ENCODE peak calls at places on chromosomes 13 and 19, in four cellular contexts. P, L, T and G are unnamed samples.
A peak's percentile ranks its signal among the peaks of the same experiment; 100 is the strongest.

GRCh38 chr19:31279436-31279765 is 69.8 kb downstream of the TSHZ3 start:
- DNase-seq in P (no peak), L (no peak), T (no peak), G (no peak)

GRCh38 chr13:20197361-20197834 is 4.7 kb upstream of the GJB2 start:
- DNase-seq in T (no peak), L (no peak), P (no peak), G (no peak)

GRCh38 chr19:3644351-3645066 is 17.9 kb upstream of the CACTIN start:
- DNase-seq in L (no peak), P (no peak), T (no peak), G (no peak)

GRCh38 chr19:44960906-44961734 is 5.9 kb downstream of the CLPTM1 start:
- DNase-seq in P (no peak), T (no peak), L (no peak), G (no peak)

GRCh38 chr19:45866400-45867176 is 2.5 kb downstream of the FOXA3 start:
- DNase-seq in L (no peak), T (no peak), P (no peak), G (no peak)

GRCh38 chr19:5081441-5082161 is 112.7 kb downstream of the KDM4B start:
- DNase-seq in P (no peak), L (no peak), T (no peak), G (no peak)

GRCh38 chr13:27825153-27825552 is 32.9 kb downstream of the GSX1 start:
- DNase-seq in T (no peak), L (no peak), P (no peak), G (no peak)

GRCh38 chr19:10074153-10074552 is 12.0 kb upstream of the SHFL start:
- DNase-seq in T (no peak), P (no peak), L (no peak), G (no peak)

GRCh38 chr19:42156571-42156970 is 24.3 kb upstream of the POU2F2 start:
- DNase-seq in T (no peak), P (no peak), L (no peak), G (no peak)

GRCh38 chr19:31100945-31101344 is 248.3 kb downstream of the TSHZ3 start:
- DNase-seq in T (no peak), P (no peak), L (no peak), G (no peak)

GRCh38 chr19:10773969-10774368 is 56.1 kb downstream of the DNM2 start:
- DNase-seq in P (no peak), T (no peak), L (no peak), G (no peak)

GRCh38 chr19:12796146-12797071 is 5.1 kb downstream of the JUNB start:
- DNase-seq in T (peak; percentile 47), L (no peak), P (peak; percentile 71), G (no peak)

GRCh38 chr19:42480335-42481095 is 37.8 kb upstream of the CXCL17 start:
- DNase-seq in L (no peak), P (peak; percentile 6), T (no peak), G (no peak)

GRCh38 chr19:45884682-45885555 is 1.0 kb downstream of the IRF2BP1 start:
- DNase-seq in L (no peak), T (no peak), P (peak; percentile 54), G (no peak)

GRCh38 chr13:66425741-66426140 is 804.4 kb downstream of the PCDH9 start:
- DNase-seq in T (no peak), P (no peak), L (no peak), G (no peak)

GRCh38 chr19:45758921-45759320 is 10.1 kb downstream of the SIX5 start:
- DNase-seq in T (no peak), L (no peak), P (no peak), G (no peak)